ENCODE peak calls at places on chromosome 3, in eight cellular contexts. One of them, this sample, is unnamed. For H3K36me3 and H3K4me1, the result is how much of the 10 kb centered on the place peaks cover.

GRCh38 chr3:45367451-45367850 is 20.9 kb upstream of the LARS2 start:
- DNase-seq in pancreas: no peak
- DNase-seq in fibroblast of lung: peak
- DNase-seq in HAP-1: no peak
- DNase-seq in uterus: no peak
- DNase-seq in small intestine: no peak
- DNase-seq in tibial nerve: no peak
- DNase-seq in IMR-90: peak
- DNase-seq in this sample: no peak

GRCh38 chr3:4744405-4745239 is 234.6 kb upstream of the BHLHE40 start:
- DNase-seq in pancreas: no peak
- DNase-seq in fibroblast of lung: peak
- DNase-seq in HAP-1: no peak
- DNase-seq in uterus: no peak
- DNase-seq in small intestine: no peak
- DNase-seq in tibial nerve: no peak
- DNase-seq in IMR-90: peak
- DNase-seq in this sample: no peak

GRCh38 chr3:128445357-128445756 is 21.3 kb downstream of the DNAJB8 start:
- DNase-seq in pancreas: no peak
- DNase-seq in fibroblast of lung: no peak
- DNase-seq in HAP-1: no peak
- DNase-seq in uterus: no peak
- DNase-seq in small intestine: no peak
- DNase-seq in tibial nerve: no peak
- DNase-seq in IMR-90: no peak
- DNase-seq in this sample: no peak

GRCh38 chr3:16467368-16467767 is 46.1 kb downstream of the RFTN1 start:
- DNase-seq in pancreas: no peak
- DNase-seq in fibroblast of lung: no peak
- DNase-seq in HAP-1: no peak
- DNase-seq in uterus: no peak
- DNase-seq in small intestine: no peak
- DNase-seq in tibial nerve: no peak
- DNase-seq in IMR-90: no peak
- DNase-seq in this sample: peak

GRCh38 chr3:53030864-53031445 is 14.9 kb downstream of the SFMBT1 start:
- DNase-seq in pancreas: no peak
- DNase-seq in fibroblast of lung: no peak
- DNase-seq in HAP-1: no peak
- DNase-seq in uterus: no peak
- DNase-seq in small intestine: peak
- DNase-seq in tibial nerve: no peak
- DNase-seq in IMR-90: no peak
- DNase-seq in this sample: peak

GRCh38 chr3:45011756-45012441 is 14.2 kb upstream of the CLEC3B start:
- DNase-seq in pancreas: no peak
- DNase-seq in fibroblast of lung: peak
- DNase-seq in HAP-1: no peak
- DNase-seq in uterus: peak
- DNase-seq in small intestine: no peak
- DNase-seq in tibial nerve: no peak
- DNase-seq in IMR-90: peak
- DNase-seq in this sample: no peak

GRCh38 chr3:134029734-134030381 is at the start of gene SLCO2A1:
- DNase-seq in pancreas: peak
- DNase-seq in fibroblast of lung: peak
- DNase-seq in HAP-1: no peak
- DNase-seq in uterus: peak
- DNase-seq in small intestine: peak
- DNase-seq in tibial nerve: no peak
- DNase-seq in IMR-90: peak
- DNase-seq in this sample: no peak

GRCh38 chr3:107117156-107117555 is 260.1 kb upstream of the CCDC54 start:
- DNase-seq in pancreas: no peak
- DNase-seq in fibroblast of lung: no peak
- DNase-seq in HAP-1: no peak
- DNase-seq in uterus: no peak
- DNase-seq in small intestine: no peak
- DNase-seq in tibial nerve: no peak
- DNase-seq in IMR-90: no peak
- DNase-seq in this sample: no peak

GRCh38 chr3:38054166-38054991 is 15.4 kb downstream of the DLEC1 start:
- DNase-seq in pancreas: no peak
- DNase-seq in fibroblast of lung: no peak
- DNase-seq in HAP-1: no peak
- DNase-seq in uterus: no peak
- DNase-seq in small intestine: no peak
- DNase-seq in tibial nerve: no peak
- DNase-seq in IMR-90: peak
- DNase-seq in this sample: no peak

GRCh38 chr3:192260611-192261010 is 466.7 kb downstream of the FGF12 start:
- DNase-seq in pancreas: no peak
- DNase-seq in fibroblast of lung: peak
- DNase-seq in HAP-1: no peak
- DNase-seq in uterus: no peak
- DNase-seq in small intestine: no peak
- DNase-seq in tibial nerve: no peak
- DNase-seq in IMR-90: no peak
- DNase-seq in this sample: no peak

GRCh38 chr3:167711439-167711838 is 23.3 kb downstream of the PDCD10 start:
- DNase-seq in pancreas: no peak
- DNase-seq in fibroblast of lung: no peak
- DNase-seq in HAP-1: no peak
- DNase-seq in uterus: no peak
- DNase-seq in small intestine: no peak
- DNase-seq in tibial nerve: no peak
- DNase-seq in IMR-90: no peak
- DNase-seq in this sample: no peak

GRCh38 chr3:61938878-61939549 is 377.6 kb downstream of the PTPRG start:
- DNase-seq in pancreas: no peak
- DNase-seq in fibroblast of lung: no peak
- DNase-seq in HAP-1: no peak
- DNase-seq in uterus: no peak
- DNase-seq in small intestine: no peak
- DNase-seq in tibial nerve: no peak
- DNase-seq in IMR-90: no peak
- DNase-seq in this sample: no peak

GRCh38 chr3:177358085-177358967 is 161.0 kb upstream of the TBL1XR1 start:
- DNase-seq in pancreas: peak
- DNase-seq in fibroblast of lung: peak
- DNase-seq in HAP-1: peak
- DNase-seq in uterus: peak
- DNase-seq in small intestine: peak
- DNase-seq in tibial nerve: no peak
- DNase-seq in IMR-90: peak
- DNase-seq in this sample: peak

GRCh38 chr3:124360140-124360539 is 368.2 kb upstream of the ROPN1 start:
- DNase-seq in pancreas: no peak
- DNase-seq in fibroblast of lung: peak
- DNase-seq in HAP-1: no peak
- DNase-seq in uterus: no peak
- DNase-seq in small intestine: no peak
- DNase-seq in tibial nerve: no peak
- DNase-seq in IMR-90: peak
- DNase-seq in this sample: no peak

GRCh38 chr3:134003066-134003465 is 26.7 kb downstream of the SLCO2A1 start:
- DNase-seq in pancreas: no peak
- DNase-seq in fibroblast of lung: no peak
- DNase-seq in HAP-1: no peak
- DNase-seq in uterus: no peak
- DNase-seq in small intestine: no peak
- DNase-seq in tibial nerve: no peak
- DNase-seq in IMR-90: no peak
- DNase-seq in this sample: no peak

GRCh38 chr3:34955684-34956083 is 683.6 kb upstream of the ARPP21 start:
- DNase-seq in pancreas: no peak
- DNase-seq in fibroblast of lung: no peak
- DNase-seq in HAP-1: no peak
- DNase-seq in uterus: no peak
- DNase-seq in small intestine: no peak
- DNase-seq in tibial nerve: no peak
- DNase-seq in IMR-90: no peak
- DNase-seq in this sample: no peak

GRCh38 chr3:114035146-114035545 is 21.2 kb downstream of the CCDC191 start:
- DNase-seq in pancreas: no peak
- DNase-seq in fibroblast of lung: peak
- DNase-seq in HAP-1: no peak
- DNase-seq in uterus: no peak
- DNase-seq in small intestine: no peak
- DNase-seq in tibial nerve: no peak
- DNase-seq in IMR-90: peak
- DNase-seq in this sample: no peak

GRCh38 chr3:55091381-55092225 is 163.7 kb upstream of the LRTM1 start:
- DNase-seq in pancreas: no peak
- DNase-seq in fibroblast of lung: peak
- DNase-seq in HAP-1: no peak
- DNase-seq in uterus: no peak
- DNase-seq in small intestine: no peak
- DNase-seq in tibial nerve: no peak
- DNase-seq in IMR-90: peak
- DNase-seq in this sample: no peak

GRCh38 chr3:98445949-98446406 is 17.0 kb upstream of the OR5K1 start:
- DNase-seq in pancreas: no peak
- DNase-seq in fibroblast of lung: no peak
- DNase-seq in HAP-1: no peak
- DNase-seq in uterus: no peak
- DNase-seq in small intestine: no peak
- DNase-seq in tibial nerve: no peak
- DNase-seq in IMR-90: no peak
- DNase-seq in this sample: no peak

DNA sequence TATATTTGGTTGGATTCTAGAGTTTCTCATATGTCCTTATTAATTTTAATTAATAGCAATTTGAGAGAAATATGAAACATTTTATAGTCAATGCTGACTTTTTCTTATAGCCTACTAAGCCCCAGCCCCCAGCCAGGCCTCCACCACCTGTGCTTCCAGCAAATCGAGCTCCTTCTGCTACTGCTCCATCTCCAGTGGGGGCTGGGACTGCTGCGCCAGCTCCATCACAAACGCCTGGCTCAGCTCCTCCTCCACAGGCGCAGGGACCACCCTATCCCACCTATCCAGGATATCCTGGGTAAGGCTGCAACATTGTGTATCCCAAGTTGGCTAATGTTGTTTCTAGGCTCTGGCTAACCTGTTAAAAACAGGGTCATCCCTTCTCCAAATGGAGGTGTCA is 66.7 kb downstream of the PDCD6IP start:
- DNase-seq in pancreas: no peak
- DNase-seq in fibroblast of lung: no peak
- DNase-seq in HAP-1: no peak
- DNase-seq in uterus: no peak
- DNase-seq in small intestine: no peak
- DNase-seq in tibial nerve: no peak
- DNase-seq in IMR-90: no peak
- DNase-seq in this sample: no peak
- H3K36me3 ChIP-seq in pancreas: under half
- H3K36me3 ChIP-seq in fibroblast of lung: under half
- H3K36me3 ChIP-seq in HAP-1: under half
- H3K36me3 ChIP-seq in uterus: under half
- H3K36me3 ChIP-seq in small intestine: under half
- H3K36me3 ChIP-seq in tibial nerve: half or more
- H3K36me3 ChIP-seq in IMR-90: under half
- H3K36me3 ChIP-seq in this sample: under half

GRCh38 chr3:169236662-169237174 is 426.8 kb downstream of the MECOM start:
- DNase-seq in pancreas: no peak
- DNase-seq in fibroblast of lung: no peak
- DNase-seq in HAP-1: no peak
- DNase-seq in uterus: no peak
- DNase-seq in small intestine: no peak
- DNase-seq in tibial nerve: no peak
- DNase-seq in IMR-90: peak
- DNase-seq in this sample: no peak
- H3K4me1 ChIP-seq in pancreas: under half
- H3K4me1 ChIP-seq in fibroblast of lung: under half
- H3K4me1 ChIP-seq in HAP-1: under half
- H3K4me1 ChIP-seq in uterus: under half
- H3K4me1 ChIP-seq in small intestine: under half
- H3K4me1 ChIP-seq in tibial nerve: under half
- H3K4me1 ChIP-seq in IMR-90: under half
- H3K4me1 ChIP-seq in this sample: under half

DNA sequence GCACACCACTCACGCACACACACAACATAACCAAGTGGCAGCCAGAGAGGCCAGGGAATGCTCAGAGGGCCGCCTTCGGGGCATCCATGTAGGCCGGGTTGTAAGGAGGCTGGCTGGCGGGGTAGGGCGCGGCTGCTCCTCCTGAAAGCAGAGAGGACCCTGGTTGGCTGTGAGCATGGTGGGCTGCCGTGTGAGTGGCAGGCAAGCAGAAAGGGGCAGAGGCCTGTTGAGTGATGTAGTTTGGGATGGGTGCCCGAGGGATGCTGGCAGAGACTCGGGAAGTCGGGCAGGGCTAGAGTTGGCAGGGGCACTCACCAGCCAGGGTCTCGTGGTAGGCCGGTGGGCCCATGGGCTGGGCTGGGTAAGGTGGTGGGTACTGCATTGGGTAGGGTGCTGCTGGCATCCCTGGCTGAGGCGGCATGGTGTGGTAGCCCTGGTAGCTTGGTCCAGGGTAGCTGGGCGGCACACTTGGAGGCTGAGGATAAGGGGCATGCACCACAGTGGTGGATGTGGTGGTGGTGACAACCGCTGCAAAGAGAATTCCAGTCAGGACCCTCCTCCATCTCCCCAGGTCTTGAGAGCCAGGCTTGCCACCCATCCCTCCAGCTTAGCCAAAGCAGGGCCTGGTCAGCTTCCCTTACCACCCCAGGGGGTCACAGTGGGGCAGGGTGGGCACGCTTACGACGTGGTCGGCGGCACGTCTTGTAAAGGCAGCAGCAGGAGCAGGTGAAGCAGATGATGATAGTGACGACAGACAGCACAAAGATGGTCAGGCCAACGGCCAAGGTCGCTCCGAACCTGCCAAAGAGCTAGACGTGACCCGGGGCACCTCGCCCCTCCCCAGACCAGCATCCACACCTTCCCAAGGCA is 22.7 kb downstream of the ATRIP start:
- DNase-seq in pancreas: no peak
- DNase-seq in fibroblast of lung: no peak
- DNase-seq in HAP-1: no peak
- DNase-seq in uterus: no peak
- DNase-seq in small intestine: no peak
- DNase-seq in tibial nerve: no peak
- DNase-seq in IMR-90: no peak
- DNase-seq in this sample: no peak
- H3K36me3 ChIP-seq in pancreas: under half
- H3K36me3 ChIP-seq in fibroblast of lung: under half
- H3K36me3 ChIP-seq in HAP-1: under half
- H3K36me3 ChIP-seq in uterus: under half
- H3K36me3 ChIP-seq in small intestine: under half
- H3K36me3 ChIP-seq in tibial nerve: under half
- H3K36me3 ChIP-seq in IMR-90: under half
- H3K36me3 ChIP-seq in this sample: under half

DNA sequence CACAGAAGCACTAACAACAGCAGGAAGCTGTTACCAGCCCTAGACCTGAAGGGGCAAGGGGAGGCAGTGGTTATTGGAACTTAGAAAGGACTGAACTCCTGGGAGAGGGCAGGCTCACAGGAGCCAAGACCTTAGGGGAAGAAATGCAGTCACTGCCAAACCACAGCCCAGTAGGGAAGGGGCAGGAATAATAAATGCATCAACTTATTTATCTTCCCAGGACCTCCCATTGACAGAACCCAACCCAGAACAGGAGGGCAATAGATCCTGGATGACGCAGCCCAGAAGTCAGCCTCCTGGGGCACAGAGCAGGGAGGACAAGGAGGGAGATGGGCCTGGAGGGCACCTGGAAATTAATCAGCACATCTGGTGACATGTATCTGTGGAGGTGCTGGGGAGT is 301.9 kb upstream of the STT3B start:
- DNase-seq in pancreas: no peak
- DNase-seq in fibroblast of lung: no peak
- DNase-seq in HAP-1: no peak
- DNase-seq in uterus: no peak
- DNase-seq in small intestine: no peak
- DNase-seq in tibial nerve: peak
- DNase-seq in IMR-90: no peak
- DNase-seq in this sample: no peak
- H3K4me1 ChIP-seq in pancreas: under half
- H3K4me1 ChIP-seq in fibroblast of lung: under half
- H3K4me1 ChIP-seq in HAP-1: under half
- H3K4me1 ChIP-seq in uterus: under half
- H3K4me1 ChIP-seq in small intestine: under half
- H3K4me1 ChIP-seq in tibial nerve: under half
- H3K4me1 ChIP-seq in IMR-90: under half
- H3K4me1 ChIP-seq in this sample: half or more